ENCODE peak calls at places on chromosomes 12 and 14, in seven cellular contexts. M is GM12878, R is transverse colon, V is sigmoid colon, F is HepG2, N is K562, T is H1. E is an unnamed sample.

GRCh38 chr14:95143813-95144620 is 13.3 kb downstream of the DICER1 start:
- DNase-seq in N (no peak), F (no peak), V (no peak), M (no peak), T (no peak), R (no peak), E (no peak)

GRCh38 chr12:109259545-109259895 is 49.6 kb downstream of the FOXN4 start:
- DNase-seq in N (no peak), T (no peak), R (no peak), V (peak; percentile 6), M (no peak), F (no peak), E (no peak)

GRCh38 chr14:49861581-49861922 is 9.0 kb upstream of the NEMF start:
- DNase-seq in N (peak; percentile 12), F (no peak), M (no peak), T (no peak), R (peak; percentile 73), V (peak; percentile 91), E (peak; percentile 75)

GRCh38 chr12:62803756-62804155 is 131.2 kb downstream of the PPM1H start:
- DNase-seq in N (no peak), R (no peak), M (no peak), V (no peak), T (no peak), F (no peak), E (no peak)

GRCh38 chr14:46063872-46064271 is 587.7 kb downstream of the RPL10L start:
- DNase-seq in T (no peak), V (no peak), M (no peak), R (no peak), F (no peak), N (no peak), E (no peak)

GRCh38 chr12:104701301-104701700 is 244.6 kb downstream of the CHST11 start:
- DNase-seq in V (no peak), M (no peak), T (no peak), R (no peak), N (no peak), F (no peak), E (no peak)

GRCh38 chr12:116954700-116955381 is 44.1 kb downstream of the FBXW8 start:
- DNase-seq in R (no peak), F (no peak), M (no peak), T (no peak), V (no peak), N (no peak), E (peak; percentile 81)

GRCh38 chr14:75946785-75947184 is 35.0 kb downstream of the TGFB3 start:
- DNase-seq in M (no peak), T (no peak), V (no peak), R (no peak), F (no peak), N (no peak), E (no peak)

GRCh38 chr14:72616811-72617210 is 277.1 kb downstream of the DPF3 start:
- DNase-seq in F (no peak), M (no peak), R (no peak), N (no peak), T (no peak), V (no peak), E (no peak)

GRCh38 chr14:72617391-72618011 is 276.4 kb downstream of the DPF3 start:
- DNase-seq in V (no peak), F (no peak), M (no peak), N (no peak), T (no peak), R (no peak), E (peak; percentile 53)

GRCh38 chr14:72614891-72615410 is 278.9 kb downstream of the DPF3 start:
- DNase-seq in N (no peak), R (no peak), M (no peak), V (no peak), F (no peak), T (no peak), E (no peak)

GRCh38 chr14:72615511-72616121 is 278.3 kb downstream of the DPF3 start:
- DNase-seq in R (no peak), N (no peak), T (no peak), V (no peak), M (no peak), F (no peak), E (no peak)

DNA sequence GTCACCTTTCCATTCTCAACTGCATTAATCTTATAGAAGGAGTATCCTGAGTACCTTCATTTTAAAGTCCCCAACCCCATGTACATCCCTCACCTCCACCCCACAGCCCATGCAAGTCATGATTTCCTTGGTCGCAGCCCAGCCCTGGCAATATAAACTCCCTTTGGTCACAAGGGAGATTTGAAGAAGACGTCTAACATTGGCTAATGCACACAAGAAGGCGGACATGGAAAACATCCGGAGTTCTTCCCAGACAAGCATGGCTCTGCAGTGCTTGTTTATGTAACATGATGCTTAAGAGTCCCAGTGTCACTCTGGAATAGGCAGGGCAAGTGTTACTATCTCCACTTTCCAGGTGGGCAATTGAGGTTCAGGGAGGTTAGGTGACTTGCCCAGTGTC is 277.6 kb downstream of the DPF3 start:
- DNase-seq in T (no peak), V (no peak), N (no peak), R (no peak), F (no peak), M (no peak), E (no peak)
- H3K27ac ChIP-seq in T (no peak overlapping the region), V (peak overlapping the region; percentile 38), N (no peak overlapping the region), R (no peak overlapping the region), F (no peak overlapping the region), M (no peak overlapping the region), E (no peak overlapping the region)

GRCh38 chr14:91060472-91061308 is at the start of gene RPS6KA5:
- DNase-seq in R (peak; percentile 100), V (peak; percentile 100), F (peak; percentile 100), T (peak; percentile 99), N (peak; percentile 93), M (peak; percentile 100), E (peak; percentile 100)
- TF ChIP-seq EP300 in R (no peak), V (peak; percentile 3), F (no peak), T (peak; percentile 41), N (no peak), M (no peak), E (no peak)

DNA sequence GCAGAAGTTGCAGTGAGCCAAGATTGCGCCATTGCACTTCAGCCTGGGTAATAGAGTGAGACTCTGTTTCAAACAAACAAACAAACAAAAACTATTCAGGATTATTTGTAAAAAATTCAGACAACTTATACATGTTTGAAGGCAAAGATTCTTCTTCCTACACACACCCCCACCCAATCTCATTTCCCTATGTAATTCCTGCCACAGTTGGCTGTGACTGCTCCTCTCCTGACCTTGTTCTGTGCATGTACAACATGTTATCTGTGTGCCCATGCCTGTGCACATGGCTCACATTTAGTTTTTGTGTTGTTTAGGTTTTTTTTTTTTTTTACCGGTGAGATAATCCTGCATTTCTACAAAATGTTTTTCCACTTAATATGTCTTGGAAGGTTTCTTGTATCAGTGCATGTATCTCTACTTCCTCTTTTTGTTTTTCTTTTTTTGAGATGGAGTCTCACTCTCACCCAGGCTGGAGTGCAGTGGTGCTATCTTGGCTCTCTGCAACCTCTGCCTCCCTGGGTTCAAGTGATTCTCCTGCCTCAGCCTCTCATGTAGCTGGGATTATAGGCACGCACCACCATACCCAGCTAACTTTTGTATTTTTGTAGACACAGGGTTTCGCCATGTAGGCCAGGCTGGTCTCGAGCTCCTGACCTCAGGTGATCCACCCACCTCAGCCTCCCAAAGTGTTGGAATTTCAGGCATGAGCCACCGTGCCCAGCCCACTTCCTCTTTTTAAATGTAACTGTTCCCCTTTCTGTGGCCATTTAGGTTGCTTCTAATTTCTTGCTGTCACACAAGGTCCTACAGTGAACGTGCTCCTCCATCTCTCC is 8.7 kb downstream of the CFAP251 start:
- DNase-seq in F (no peak), V (no peak), N (no peak), T (no peak), R (no peak), M (peak; percentile 33), E (no peak)
- H3K27ac ChIP-seq in F (no peak overlapping the region), V (no peak overlapping the region), N (peak overlapping the region; percentile 41), T (no peak overlapping the region), R (no peak overlapping the region), M (peak overlapping the region; percentile 27), E (no peak overlapping the region)

DNA sequence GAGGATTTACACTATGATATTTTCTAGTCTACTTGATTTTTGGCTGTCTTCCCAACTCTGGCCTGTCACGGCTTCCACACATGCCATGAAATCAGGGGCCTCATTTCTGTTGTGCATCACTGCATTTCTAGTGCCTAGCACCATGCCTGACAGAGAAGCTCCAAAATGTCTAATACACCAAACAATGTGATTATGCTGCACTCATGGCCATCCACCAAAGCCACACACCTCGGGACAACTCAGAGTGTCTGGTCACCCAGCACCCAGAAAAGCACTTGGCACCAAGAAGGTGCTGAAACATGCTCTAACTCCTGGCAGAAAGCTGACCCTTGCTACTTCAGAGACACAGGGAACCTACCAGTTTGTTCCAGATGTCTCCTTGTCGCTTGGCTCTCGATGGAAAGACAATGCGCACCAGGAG is 11.3 kb downstream of the GCN1 start:
- DNase-seq in F (no peak), V (no peak), N (no peak), M (no peak), R (no peak), T (no peak), E (no peak)
- TF ChIP-seq EP300 in F (no peak), V (no peak), N (no peak), M (no peak), R (no peak), T (no peak), E (no peak)

DNA sequence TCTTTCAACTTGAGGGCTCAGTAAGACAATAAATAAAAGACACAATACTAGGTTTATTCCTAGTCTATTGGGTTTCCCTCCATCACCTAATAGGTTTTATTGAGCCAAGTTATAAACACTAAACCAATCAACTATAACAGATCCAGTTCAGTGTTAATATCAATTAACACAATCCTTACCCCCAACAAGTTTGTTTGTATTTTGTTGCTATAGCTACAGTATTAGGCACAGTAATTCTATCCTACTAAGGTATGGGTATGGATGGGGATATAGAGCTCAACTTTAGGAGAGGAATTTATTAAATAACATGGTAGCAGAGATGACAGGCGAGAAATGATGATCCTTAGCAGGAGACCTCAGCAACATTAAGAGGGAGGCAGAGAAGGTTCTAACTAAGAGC is 13.3 kb downstream of the PPP4R3A start:
- DNase-seq in T (no peak), V (no peak), M (no peak), N (no peak), R (no peak), F (peak; percentile 41), E (no peak)
- H3K27ac ChIP-seq in T (no peak overlapping the region), V (no peak overlapping the region), M (peak overlapping the region; percentile 67), N (no peak overlapping the region), R (no peak overlapping the region), F (peak overlapping the region; percentile 73), E (no peak overlapping the region)

DNA sequence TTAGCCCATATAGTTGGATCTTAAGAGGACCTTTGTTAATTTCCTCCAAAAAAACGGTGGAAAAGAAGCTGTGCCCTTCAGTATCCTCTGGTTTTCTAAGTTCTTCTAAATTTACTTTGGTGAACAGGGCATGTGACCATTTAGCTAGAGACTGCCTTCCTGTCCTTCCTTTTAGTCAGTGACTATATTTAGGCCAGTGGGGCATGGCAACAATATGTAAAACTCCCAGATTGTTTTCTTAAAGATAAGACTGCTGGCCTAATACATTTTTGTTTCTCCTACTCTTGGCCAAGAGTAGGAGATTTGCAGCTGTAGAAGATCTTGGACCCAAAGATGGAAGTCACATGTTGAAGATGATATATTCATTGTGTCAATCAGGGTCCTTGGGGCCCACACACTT is 325.1 kb upstream of the DCN start:
- DNase-seq in R (no peak), T (no peak), M (no peak), V (no peak), N (no peak), F (no peak), E (no peak)
- TF ChIP-seq EP300 in R (no peak), T (no peak), M (no peak), V (no peak), N (no peak), F (no peak), E (no peak)

GRCh38 chr12:106300761-106301160 is 1.8 kb upstream of the TCP11L2 start:
- DNase-seq in T (no peak), M (no peak), N (peak; percentile 11), R (no peak), V (no peak), F (peak; percentile 46), E (no peak)
- H3K27ac ChIP-seq in T (no peak overlapping the region), M (no peak overlapping the region), N (no peak overlapping the region), R (peak overlapping the region; percentile 98), V (peak overlapping the region; percentile 98), F (no peak overlapping the region), E (peak overlapping the region; percentile 89)